ENCODE peak calls at places on chromosomes 6 and 20, in nine cellular contexts. P is GM06990, F is mesenchymal stem cell, M is IMR-90, E is heart right ventricle, U is ovary, J is psoas muscle, N is WERI-Rb-1, Y is esophagus squamous epithelium. R is an unnamed sample. For H3K27me3, the result is how much of the 10 kb centered on the place peaks cover.

GRCh38 chr20:33145521-33145920 is 22.4 kb upstream of the BPIFA2 start:
- DNase-seq in P (no peak), F (no peak), M (no peak), E (no peak), U (no peak), J (no peak), N (no peak), Y (no peak), R (no peak)

GRCh38 chr6:15297895-15298590 is 52.2 kb downstream of the JARID2 start:
- DNase-seq in P (no peak), F (no peak), M (no peak), E (no peak), U (no peak), J (no peak), N (no peak), Y (no peak), R (no peak)

GRCh38 chr6:35554811-35555210 is 42.1 kb upstream of the TULP1 start:
- DNase-seq in P (no peak), F (no peak), M (no peak), E (no peak), U (no peak), J (no peak), N (no peak), Y (no peak), R (no peak)

GRCh38 chr20:2873747-2874041 is 413 bp downstream of the PTPRA start:
- DNase-seq in P (no peak), F (peak), M (peak), E (peak), U (no peak), J (peak), N (peak), Y (no peak), R (peak)

GRCh38 chr6:86937219-86938079 is at the start of gene HTR1E:
- DNase-seq in P (peak), F (peak), M (peak), E (no peak), U (peak), J (no peak), N (peak), Y (no peak), R (peak)

GRCh38 chr20:47400685-47401084 is 44.2 kb upstream of the ZMYND8 start:
- DNase-seq in P (no peak), F (no peak), M (no peak), E (no peak), U (no peak), J (no peak), N (no peak), Y (no peak), R (no peak)

GRCh38 chr6:72248621-72249020 is 362.3 kb downstream of the RIMS1 start:
- DNase-seq in P (no peak), F (no peak), M (peak), E (no peak), U (no peak), J (no peak), N (no peak), Y (no peak), R (peak)

GRCh38 chr6:56246941-56247653 is at the start of gene COL21A1:
- DNase-seq in P (no peak), F (peak), M (no peak), E (peak), U (peak), J (peak), N (no peak), Y (no peak), R (peak)

GRCh38 chr6:109762769-109763450 is 71.8 kb downstream of the FIG4 start:
- DNase-seq in P (no peak), F (no peak), M (peak), E (no peak), U (no peak), J (no peak), N (no peak), Y (no peak), R (peak)

GRCh38 chr20:23692725-23693124 is 3.9 kb upstream of the CST4 start:
- DNase-seq in P (no peak), F (no peak), M (no peak), E (no peak), U (no peak), J (no peak), N (no peak), Y (no peak), R (peak)

GRCh38 chr6:137040393-137040792 is 4.4 kb downstream of the IL20RA start:
- DNase-seq in P (no peak), F (no peak), M (no peak), E (no peak), U (no peak), J (no peak), N (no peak), Y (no peak), R (no peak)

GRCh38 chr6:15036690-15037245 is 209.1 kb upstream of the JARID2 start:
- DNase-seq in P (no peak), F (peak), M (no peak), E (peak), U (no peak), J (peak), N (peak), Y (no peak), R (no peak)

GRCh38 chr6:151324079-151324825 is 67.1 kb downstream of the ZBTB2 start:
- DNase-seq in P (peak), F (peak), M (peak), E (peak), U (peak), J (peak), N (peak), Y (peak), R (peak)
- H3K4me3 ChIP-seq in P (no peak), F (no peak), M (no peak), E (no peak), U (no peak), J (peak), N (no peak), Y (no peak), R (no peak)

DNA sequence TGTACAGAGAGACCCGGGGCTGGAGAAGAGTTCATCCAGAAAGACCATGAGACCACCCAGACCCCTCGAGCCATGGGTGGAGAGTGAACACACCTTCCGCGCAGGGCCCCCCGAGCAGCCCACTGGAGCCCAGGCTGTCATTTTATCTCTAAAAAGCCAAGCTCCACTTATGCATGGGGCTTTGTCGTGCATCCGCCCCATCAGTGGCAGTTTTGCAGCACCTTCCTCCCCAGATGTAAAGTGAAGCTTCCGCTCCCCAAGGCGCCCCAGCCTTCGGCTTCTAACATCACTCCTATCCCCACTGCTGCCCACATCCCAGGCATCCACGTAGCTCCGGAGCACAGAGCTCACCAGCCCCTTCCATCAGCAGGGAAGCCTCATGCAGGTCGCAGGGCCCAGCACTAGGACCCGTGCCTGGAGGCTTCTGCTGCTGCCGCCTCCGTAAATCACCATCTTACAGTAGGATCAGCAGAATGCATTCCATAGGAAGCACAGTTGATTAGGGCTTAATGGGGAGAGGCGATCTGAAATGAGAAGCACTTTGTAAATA is 301.1 kb downstream of the TAF4 start:
- DNase-seq in P (no peak), F (no peak), M (no peak), E (no peak), U (no peak), J (no peak), N (no peak), Y (no peak), R (no peak)
- H3K27me3 ChIP-seq in P (under half), F (under half), M (under half), E (under half), U (under half), J (under half), N (half or more), Y (under half), R (under half)

DNA sequence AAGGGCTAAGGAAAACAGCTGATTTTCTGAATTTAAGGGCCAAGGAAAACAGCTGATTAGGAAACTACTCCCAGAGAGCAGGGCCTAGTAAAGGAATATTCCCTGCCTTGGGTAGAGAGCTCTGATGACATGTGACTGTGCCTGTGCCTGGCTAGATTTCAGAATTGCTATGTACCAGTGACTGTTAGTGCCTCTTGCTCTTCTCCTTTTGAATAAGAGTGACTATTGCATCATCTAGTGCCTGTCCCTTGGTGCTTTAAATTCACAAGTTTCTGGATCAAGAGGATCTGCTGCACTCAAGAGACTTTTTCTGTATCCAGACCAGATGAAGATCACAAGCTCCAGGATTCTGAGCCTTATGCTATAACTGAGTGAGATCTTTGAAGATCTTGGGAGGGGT is 332.9 kb downstream of the KIF16B start:
- DNase-seq in P (no peak), F (no peak), M (no peak), E (no peak), U (no peak), J (no peak), N (no peak), Y (no peak), R (no peak)
- H3K4me3 ChIP-seq in P (no peak), F (no peak), M (no peak), E (no peak), U (no peak), J (no peak), N (no peak), Y (no peak), R (no peak)

DNA sequence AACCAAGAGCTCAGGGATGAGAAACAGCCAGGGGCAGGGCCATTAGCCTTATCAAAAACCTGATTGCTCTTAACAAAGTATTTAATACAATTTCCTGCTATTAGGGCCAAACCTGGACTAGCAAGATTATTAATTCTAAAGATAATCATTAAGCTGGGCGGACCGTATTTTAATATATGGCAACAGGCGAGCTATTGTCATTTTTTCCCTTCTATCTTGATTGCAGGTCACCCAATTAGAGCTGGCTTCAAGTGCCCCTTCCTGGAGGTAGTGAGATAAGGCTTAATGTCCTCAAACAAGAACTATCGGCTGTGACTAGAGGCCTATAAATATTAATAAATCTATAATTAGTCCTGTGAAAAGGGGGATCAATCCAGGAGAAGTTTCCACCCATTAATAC is 66.0 kb upstream of the BLCAP start:
- DNase-seq in P (no peak), F (no peak), M (no peak), E (no peak), U (no peak), J (no peak), N (no peak), Y (no peak), R (no peak)
- H3K27me3 ChIP-seq in P (under half), F (half or more), M (under half), E (under half), U (under half), J (under half), N (under half), Y (half or more), R (under half)

DNA sequence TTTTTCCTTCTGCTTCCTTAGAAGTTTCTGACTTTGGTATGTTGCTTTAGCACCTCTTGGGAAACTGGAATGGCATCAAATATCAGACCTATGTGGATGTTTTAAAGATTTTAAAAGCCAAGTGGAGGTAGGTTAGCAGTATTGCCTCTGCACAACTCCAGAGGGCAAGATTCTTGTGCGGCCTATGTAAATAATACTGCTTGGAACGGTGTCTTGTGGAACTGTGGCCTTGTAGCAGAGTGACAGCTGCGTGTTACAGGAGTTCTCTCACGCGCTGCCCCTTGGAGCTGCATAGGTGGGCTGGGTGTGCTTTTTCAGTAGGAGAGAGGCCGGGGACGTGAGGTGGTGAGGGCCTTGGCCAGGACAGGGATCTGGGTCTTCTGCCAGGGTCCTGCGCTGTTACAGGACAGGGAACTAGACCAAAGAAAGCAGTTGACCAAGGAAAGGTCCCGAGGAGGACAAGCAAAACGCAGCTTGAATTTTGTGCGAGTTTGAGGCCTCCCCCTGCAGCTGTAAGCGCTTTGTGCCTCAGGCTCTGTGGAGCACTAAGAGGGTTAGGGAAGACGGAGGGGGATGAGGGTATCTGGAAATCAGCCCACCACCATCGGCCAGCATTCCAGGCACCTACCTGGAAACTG is 1.5 kb downstream of the TMEM181 start:
- DNase-seq in P (no peak), F (no peak), M (no peak), E (no peak), U (no peak), J (no peak), N (no peak), Y (no peak), R (no peak)
- H3K4me3 ChIP-seq in P (peak), F (peak), M (peak), E (peak), U (peak), J (peak), N (peak), Y (peak), R (peak)

DNA sequence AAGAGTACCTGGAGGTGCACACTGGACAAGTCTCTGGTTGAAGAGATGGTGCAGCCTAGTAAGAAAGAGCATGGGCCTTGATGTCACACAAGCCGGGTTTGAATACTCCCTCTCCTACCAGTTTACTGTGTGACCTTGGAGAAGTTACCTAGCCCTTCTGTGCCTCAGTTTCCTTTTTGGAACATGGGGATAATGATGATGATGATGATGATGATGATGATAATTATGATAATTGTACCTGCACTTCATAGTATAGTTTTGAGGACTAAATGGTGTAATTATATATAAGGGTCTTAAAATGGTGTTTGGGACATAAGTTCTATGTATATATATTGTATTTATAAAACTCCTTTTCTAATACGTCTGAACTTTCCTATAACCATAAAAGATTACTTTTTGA is 41.7 kb downstream of the POPDC3 start:
- DNase-seq in P (no peak), F (no peak), M (no peak), E (no peak), U (no peak), J (no peak), N (no peak), Y (no peak), R (no peak)
- H3K27me3 ChIP-seq in P (under half), F (under half), M (under half), E (under half), U (under half), J (under half), N (under half), Y (under half), R (under half)

GRCh38 chr6:53357576-53358343 is 9.0 kb upstream of the ELOVL5 start:
- DNase-seq in P (no peak), F (no peak), M (no peak), E (no peak), U (no peak), J (no peak), N (no peak), Y (no peak), R (no peak)
- H3K4me3 ChIP-seq in P (no peak), F (no peak), M (no peak), E (no peak), U (no peak), J (no peak), N (no peak), Y (no peak), R (no peak)

DNA sequence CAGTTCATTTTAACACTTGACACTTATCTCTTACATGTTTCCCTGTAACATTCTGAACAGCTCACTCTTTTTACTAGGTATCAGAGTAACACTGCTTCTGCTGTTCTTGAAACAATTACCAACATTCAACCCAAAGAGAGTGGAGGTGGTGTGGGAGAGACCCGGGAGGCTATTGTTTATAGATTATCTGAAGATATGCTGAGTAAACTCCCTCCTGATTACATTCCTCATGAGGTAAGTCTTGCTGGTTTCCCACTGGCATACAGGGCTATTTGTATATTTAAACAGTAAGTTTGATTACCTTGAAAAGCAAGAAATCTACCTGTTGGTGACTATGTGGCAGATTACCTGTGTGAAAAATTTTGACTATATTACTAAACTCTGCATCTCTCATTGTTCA is 39.8 kb upstream of the GLP1R start:
- DNase-seq in P (no peak), F (no peak), M (no peak), E (no peak), U (no peak), J (no peak), N (no peak), Y (no peak), R (no peak)
- H3K27me3 ChIP-seq in P (under half), F (under half), M (under half), E (under half), U (under half), J (under half), N (under half), Y (under half), R (under half)

R was measured in fibroblast of lung.